ENCODE peak calls at places on chromosomes 3 and 15, in four cellular contexts. B is GM12878, O is WTC11, N is HepG2. Y is an unnamed sample.

GRCh38 chr15:58755956-58756355 is 6.4 kb upstream of the ADAM10 start:
- DNase-seq in B (no peak), O (no peak), N (no peak), Y (peak)

GRCh38 chr15:68278345-68279217 is 1.0 kb downstream of the FEM1B start:
- DNase-seq in B (no peak), O (peak), N (peak), Y (peak)

GRCh38 chr3:194270627-194271458 is 80.3 kb downstream of the CPN2 start:
- DNase-seq in B (no peak), O (peak), N (peak), Y (no peak)

GRCh38 chr3:52773361-52774065 is 2.8 kb upstream of the NEK4 start:
- DNase-seq in B (no peak), O (no peak), N (no peak), Y (no peak)

GRCh38 chr15:38257676-38258075 is 5.0 kb downstream of the SPRED1 start:
- DNase-seq in B (no peak), O (no peak), N (no peak), Y (no peak)

GRCh38 chr15:78092111-78093041 is at the start of gene SH2D7:
- DNase-seq in B (no peak), O (no peak), N (no peak), Y (no peak)

GRCh38 chr15:28996953-28997352 is 111.2 kb downstream of the APBA2 start:
- DNase-seq in B (no peak), O (no peak), N (no peak), Y (no peak)

GRCh38 chr3:179046497-179047353 is 24.9 kb downstream of the ZMAT3 start:
- DNase-seq in B (peak), O (no peak), N (no peak), Y (no peak)

GRCh38 chr15:89138999-89139612 is 50.9 kb downstream of the ABHD2 start:
- DNase-seq in B (no peak), O (no peak), N (peak), Y (no peak)

GRCh38 chr3:29183346-29184087 is 97.4 kb upstream of the RBMS3 start:
- DNase-seq in B (no peak), O (no peak), N (no peak), Y (no peak)

GRCh38 chr3:54630111-54630623 is 297.7 kb downstream of the LRTM1 start:
- DNase-seq in B (no peak), O (no peak), N (no peak), Y (no peak)

GRCh38 chr3:17442332-17443049 is 299.9 kb downstream of the TBC1D5 start:
- DNase-seq in B (no peak), O (no peak), N (no peak), Y (peak)

GRCh38 chr3:13714251-13714916 is 165.5 kb downstream of the FBLN2 start:
- DNase-seq in B (no peak), O (no peak), N (no peak), Y (no peak)

GRCh38 chr3:172559029-172559428 is 35.8 kb upstream of the TNFSF10 start:
- DNase-seq in B (no peak), O (no peak), N (no peak), Y (no peak)

GRCh38 chr15:41832875-41833274 is 5.0 kb downstream of the JMJD7 start:
- DNase-seq in B (no peak), O (no peak), N (no peak), Y (no peak)

GRCh38 chr3:110568246-110568645 is 503.4 kb upstream of the NECTIN3 start:
- DNase-seq in B (no peak), O (no peak), N (no peak), Y (no peak)

GRCh38 chr15:32636908-32637567 is 4.5 kb upstream of the SCG5 start:
- DNase-seq in B (no peak), O (no peak), N (no peak), Y (no peak)

GRCh38 chr15:32637704-32638103 is 3.8 kb upstream of the SCG5 start:
- DNase-seq in B (no peak), O (no peak), N (no peak), Y (no peak)

GRCh38 chr15:32642667-32643425 is 1.3 kb downstream of the SCG5 start:
- DNase-seq in B (no peak), O (no peak), N (no peak), Y (no peak)

GRCh38 chr15:32643907-32644445 is 2.5 kb downstream of the SCG5 start:
- DNase-seq in B (no peak), O (no peak), N (no peak), Y (no peak)

GRCh38 chr15:32641517-32642059 is at the start of gene SCG5:
- DNase-seq in B (no peak), O (peak), N (no peak), Y (peak)
- TF ChIP-seq ETV6 in B (no peak), O (no peak), N (no peak), Y (no peak)

GRCh38 chr15:63986185-63986680 is 60.1 kb downstream of the DAPK2 start:
- DNase-seq in B (no peak), O (no peak), N (no peak), Y (no peak)
- TF ChIP-seq ETV6 in B (no peak), O (no peak), N (no peak), Y (no peak)

DNA sequence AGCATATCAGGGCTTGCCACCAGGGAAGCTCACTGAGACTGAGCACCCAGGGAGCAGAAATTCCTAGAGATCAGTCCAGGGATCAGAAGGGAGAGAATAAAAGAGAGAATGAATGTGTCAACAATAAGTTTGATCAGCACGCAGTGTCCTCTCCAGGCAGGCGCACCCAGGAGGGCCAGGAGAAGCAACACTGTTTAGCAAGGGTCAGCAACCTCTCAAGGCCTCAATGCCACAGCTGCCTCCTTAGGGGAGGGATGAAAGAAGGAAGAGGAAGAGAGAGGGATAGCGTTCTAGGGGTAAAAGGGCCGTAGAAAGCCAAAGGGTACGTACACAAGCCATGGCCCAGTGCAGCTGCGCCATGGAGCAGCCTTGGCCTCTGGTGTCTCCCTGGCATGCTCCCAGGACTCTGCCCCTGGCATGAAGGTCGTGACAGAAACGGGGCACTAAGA is 399.8 kb downstream of the SHQ1 start:
- DNase-seq in B (no peak), O (no peak), N (peak), Y (no peak)
- TF ChIP-seq ETV6 in B (no peak), O (no peak), N (no peak), Y (no peak)

DNA sequence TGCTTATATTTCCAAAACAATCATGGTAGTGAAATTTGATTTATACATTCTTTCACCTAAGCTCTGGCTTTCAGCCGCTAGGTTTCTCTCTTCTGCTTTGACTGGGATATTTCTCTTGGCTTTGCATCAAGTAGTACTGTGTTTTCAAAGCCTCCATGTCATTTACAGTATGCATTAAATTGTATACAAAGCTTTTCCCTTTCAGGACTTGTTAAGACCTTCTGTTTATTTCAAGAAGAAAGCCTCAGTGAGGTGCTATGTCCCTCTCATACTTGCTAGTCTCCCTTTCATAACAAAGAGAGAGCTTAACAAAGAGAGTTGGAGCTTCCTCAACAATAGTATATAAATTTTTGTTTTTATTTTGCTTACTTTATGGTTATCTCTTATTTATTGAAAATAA is 84.2 kb upstream of the SLC25A26 start:
- DNase-seq in B (no peak), O (no peak), N (no peak), Y (no peak)
- TF ChIP-seq ETV6 in B (no peak), O (no peak), N (no peak), Y (no peak)

GRCh38 chr3:126851382-126851781 is 131.5 kb upstream of the PLXNA1 start:
- DNase-seq in B (no peak), O (no peak), N (peak), Y (no peak)

GRCh38 chr3:126848991-126849390 is 133.9 kb upstream of the PLXNA1 start:
- DNase-seq in B (no peak), O (no peak), N (no peak), Y (no peak)

GRCh38 chr3:126849768-126850167 is 133.1 kb upstream of the PLXNA1 start:
- DNase-seq in B (no peak), O (no peak), N (no peak), Y (no peak)

GRCh38 chr3:126851934-126852333 is 131.0 kb upstream of the PLXNA1 start:
- DNase-seq in B (no peak), O (no peak), N (peak), Y (no peak)

GRCh38 chr3:126850370-126851085 is 132.4 kb upstream of the PLXNA1 start:
- DNase-seq in B (no peak), O (peak), N (peak), Y (no peak)
- TF ChIP-seq ETV6 in B (no peak), O (no peak), N (no peak), Y (no peak)

GRCh38 chr3:153285194-153285641 is 123.2 kb downstream of the RAP2B start:
- DNase-seq in B (no peak), O (no peak), N (no peak), Y (no peak)
- TF ChIP-seq ETV6 in B (no peak), O (no peak), N (no peak), Y (no peak)

GRCh38 chr3:150022406-150023238 is 51.9 kb upstream of the PFN2 start:
- DNase-seq in B (peak), O (no peak), N (no peak), Y (no peak)
- TF ChIP-seq ETV6 in B (no peak), O (no peak), N (no peak), Y (no peak)

GRCh38 chr3:75192065-75192658 is 472.0 kb upstream of the FRG2C start:
- DNase-seq in B (no peak), O (peak), N (peak), Y (peak)
- TF ChIP-seq ETV6 in B (no peak), O (no peak), N (no peak), Y (no peak)

Y was measured in K562.